ENCODE peak calls at places on chromosomes 11 and 22, in seven cellular contexts. D is heart left ventricle, O is A549, J is right lobe of liver, M is adrenal gland, R is suprapubic skin, G is body of pancreas. K is an unnamed sample. For H3K4me1, the result is how much of the 10 kb centered on the place peaks cover.

GRCh38 chr11:114083256-114084252 is 24.0 kb downstream of the ZBTB16 start:
- DNase-seq in D (no peak), O (no peak), J (no peak), M (no peak), R (no peak), G (peak), K (peak)

GRCh38 chr22:48491451-48491941 is 1336.2 kb downstream of the BRD1 start:
- DNase-seq in D (peak), O (peak), J (no peak), M (no peak), R (peak), G (no peak), K (no peak)

GRCh38 chr11:64340671-64341335 is 799 bp downstream of the CCDC88B start:
- DNase-seq in D (no peak), O (no peak), J (peak), M (peak), R (no peak), G (no peak), K (no peak)

GRCh38 chr11:17978553-17979287 is 34.1 kb downstream of the SERGEF start:
- DNase-seq in D (peak), O (peak), J (peak), M (peak), R (no peak), G (peak), K (peak)

GRCh38 chr22:19879248-19879575 is 24.5 kb upstream of the GNB1L start:
- DNase-seq in D (peak), O (no peak), J (peak), M (no peak), R (peak), G (no peak), K (no peak)

GRCh38 chr11:117239295-117239694 is 6.8 kb downstream of the RNF214 start:
- DNase-seq in D (no peak), O (peak), J (no peak), M (no peak), R (no peak), G (no peak), K (no peak)

GRCh38 chr11:42770444-42771065 is 541.2 kb upstream of the API5 start:
- DNase-seq in D (no peak), O (no peak), J (no peak), M (peak), R (no peak), G (peak), K (no peak)

GRCh38 chr11:69912911-69913451 is 93.8 kb upstream of the FGF3 start:
- DNase-seq in D (no peak), O (no peak), J (peak), M (peak), R (peak), G (no peak), K (no peak)

GRCh38 chr11:36195496-36196346 is 93.5 kb downstream of the COMMD9 start:
- DNase-seq in D (no peak), O (no peak), J (no peak), M (no peak), R (no peak), G (no peak), K (no peak)

GRCh38 chr11:65454311-65454695 is 31.7 kb downstream of the NEAT1 start:
- DNase-seq in D (no peak), O (no peak), J (no peak), M (no peak), R (peak), G (no peak), K (no peak)

GRCh38 chr22:45208993-45209838 is 31.5 kb downstream of the KIAA0930 start:
- DNase-seq in D (no peak), O (no peak), J (peak), M (no peak), R (peak), G (no peak), K (no peak)

GRCh38 chr22:30208631-30209603 is 37.6 kb downstream of the LIF start:
- DNase-seq in D (peak), O (no peak), J (peak), M (peak), R (no peak), G (peak), K (peak)

GRCh38 chr11:64723117-64723906 is at the start of gene NRXN2:
- DNase-seq in D (peak), O (peak), J (peak), M (peak), R (no peak), G (peak), K (peak)

GRCh38 chr11:68956142-68956541 is 24.6 kb downstream of the MRGPRD start:
- DNase-seq in D (peak), O (no peak), J (no peak), M (no peak), R (no peak), G (no peak), K (no peak)

GRCh38 chr11:57647960-57648776 is 1.5 kb downstream of the YPEL4 start:
- DNase-seq in D (no peak), O (no peak), J (peak), M (no peak), R (no peak), G (no peak), K (no peak)

GRCh38 chr22:37887610-37888378 is 18.3 kb upstream of the MICALL1 start:
- DNase-seq in D (no peak), O (no peak), J (no peak), M (peak), R (no peak), G (peak), K (peak)

GRCh38 chr11:67541198-67541597 is 18.0 kb upstream of the CABP2 start:
- DNase-seq in D (no peak), O (no peak), J (no peak), M (no peak), R (no peak), G (no peak), K (no peak)

GRCh38 chr11:23846902-23847422 is 649.9 kb upstream of the LUZP2 start:
- DNase-seq in D (no peak), O (no peak), J (no peak), M (no peak), R (no peak), G (no peak), K (no peak)

GRCh38 chr11:47766363-47767227 is 546 bp downstream of the FNBP4 start:
- DNase-seq in D (peak), O (no peak), J (peak), M (peak), R (peak), G (peak), K (peak)

GRCh38 chr11:7597620-7598019 is 75.7 kb downstream of the CYB5R2 start:
- DNase-seq in D (no peak), O (no peak), J (no peak), M (no peak), R (peak), G (peak), K (no peak)

GRCh38 chr22:46352691-46353386 is 17.3 kb downstream of the TRMU start:
- DNase-seq in D (peak), O (peak), J (no peak), M (peak), R (no peak), G (peak), K (peak)

GRCh38 chr22:22692707-22693530 is 48.5 kb downstream of the GGTLC2 start:
- DNase-seq in D (no peak), O (peak), J (peak), M (peak), R (no peak), G (peak), K (no peak)

GRCh38 chr11:60310407-60310998 is 16.6 kb upstream of the MS4A6E start:
- DNase-seq in D (no peak), O (no peak), J (no peak), M (peak), R (no peak), G (peak), K (peak)

GRCh38 chr11:117888140-117888561 is 11.7 kb upstream of the FXYD6 start:
- DNase-seq in D (no peak), O (no peak), J (no peak), M (peak), R (no peak), G (no peak), K (no peak)

GRCh38 chr11:65121447-65121864 is 478 bp downstream of the FAU start:
- DNase-seq in D (no peak), O (no peak), J (peak), M (peak), R (peak), G (peak), K (no peak)

GRCh38 chr22:37020192-37020479 is 594 bp downstream of the MPST start:
- DNase-seq in D (no peak), O (no peak), J (no peak), M (no peak), R (no peak), G (no peak), K (peak)

GRCh38 chr22:48857202-48857805 is 970.4 kb downstream of the BRD1 start:
- DNase-seq in D (no peak), O (no peak), J (no peak), M (no peak), R (no peak), G (no peak), K (no peak)

GRCh38 chr22:42962295-42963230 is 52.4 kb downstream of the PACSIN2 start:
- DNase-seq in D (no peak), O (no peak), J (no peak), M (no peak), R (peak), G (peak), K (no peak)

GRCh38 chr11:111586305-111586915 is 15.8 kb upstream of the SIK2 start:
- DNase-seq in D (no peak), O (no peak), J (no peak), M (peak), R (no peak), G (peak), K (no peak)

GRCh38 chr11:45771194-45771941 is 33.6 kb upstream of the SLC35C1 start:
- DNase-seq in D (peak), O (peak), J (peak), M (peak), R (no peak), G (peak), K (peak)

GRCh38 chr11:112085822-112086421 is 634 bp downstream of the TIMM8B start:
- DNase-seq in D (no peak), O (peak), J (peak), M (peak), R (no peak), G (peak), K (peak)

GRCh38 chr11:124725719-124726105 is 14.0 kb upstream of the NRGN start:
- DNase-seq in D (no peak), O (no peak), J (no peak), M (no peak), R (no peak), G (no peak), K (no peak)

GRCh38 chr22:48212727-48213126 is 1450.3 kb downstream of the TBC1D22A start:
- DNase-seq in D (no peak), O (no peak), J (no peak), M (no peak), R (no peak), G (no peak), K (no peak)

GRCh38 chr22:50524664-50525103 is 714 bp downstream of the SCO2 start:
- DNase-seq in D (no peak), O (no peak), J (no peak), M (no peak), R (peak), G (no peak), K (no peak)

GRCh38 chr22:50609599-50609998 is 9.0 kb downstream of the MAPK8IP2 start:
- DNase-seq in D (no peak), O (no peak), J (no peak), M (no peak), R (no peak), G (no peak), K (no peak)

GRCh38 chr11:35116245-35116644 is 22.7 kb upstream of the CD44 start:
- DNase-seq in D (no peak), O (no peak), J (no peak), M (no peak), R (no peak), G (no peak), K (no peak)

GRCh38 chr11:8833568-8834275 is 77.3 kb upstream of the AKIP1 start:
- DNase-seq in D (no peak), O (no peak), J (no peak), M (no peak), R (no peak), G (no peak), K (no peak)

GRCh38 chr11:64605656-64606585 is 14.9 kb downstream of the SLC22A12 start:
- DNase-seq in D (peak), O (no peak), J (no peak), M (no peak), R (no peak), G (no peak), K (no peak)

GRCh38 chr11:79021601-79022000 is 419.2 kb downstream of the TENM4 start:
- DNase-seq in D (no peak), O (no peak), J (no peak), M (no peak), R (no peak), G (no peak), K (no peak)

GRCh38 chr11:66042227-66043007 is 6.5 kb downstream of the GAL3ST3 start:
- DNase-seq in D (no peak), O (no peak), J (no peak), M (no peak), R (no peak), G (no peak), K (no peak)

GRCh38 chr11:872799-873198 is 30.1 kb downstream of the TSPAN4 start:
- DNase-seq in D (no peak), O (no peak), J (no peak), M (no peak), R (no peak), G (no peak), K (no peak)
- TF ChIP-seq POLR2A in D (no peak), O (no peak), J (no peak), M (no peak), R (no peak), G (no peak), K (no peak)

GRCh38 chr11:1768141-1768469 is 4.4 kb upstream of the CTSD start:
- DNase-seq in D (peak), O (no peak), J (no peak), M (no peak), R (no peak), G (no peak), K (no peak)
- H3K4me1 ChIP-seq in D (under half), O (under half), J (under half), M (under half), R (under half), G (under half), K (under half)

GRCh38 chr11:131691558-131692041 is 321.2 kb downstream of the NTM start:
- DNase-seq in D (no peak), O (no peak), J (no peak), M (no peak), R (no peak), G (no peak), K (no peak)
- H3K4me3 ChIP-seq in D (no peak), O (no peak), J (no peak), M (no peak), R (no peak), G (no peak), K (no peak)

GRCh38 chr11:74306440-74307175 is 4.8 kb downstream of the P4HA3 start:
- DNase-seq in D (no peak), O (no peak), J (no peak), M (no peak), R (no peak), G (no peak), K (no peak)
- TF ChIP-seq POLR2A in D (no peak), O (no peak), J (no peak), M (no peak), R (no peak), G (no peak), K (no peak)

DNA sequence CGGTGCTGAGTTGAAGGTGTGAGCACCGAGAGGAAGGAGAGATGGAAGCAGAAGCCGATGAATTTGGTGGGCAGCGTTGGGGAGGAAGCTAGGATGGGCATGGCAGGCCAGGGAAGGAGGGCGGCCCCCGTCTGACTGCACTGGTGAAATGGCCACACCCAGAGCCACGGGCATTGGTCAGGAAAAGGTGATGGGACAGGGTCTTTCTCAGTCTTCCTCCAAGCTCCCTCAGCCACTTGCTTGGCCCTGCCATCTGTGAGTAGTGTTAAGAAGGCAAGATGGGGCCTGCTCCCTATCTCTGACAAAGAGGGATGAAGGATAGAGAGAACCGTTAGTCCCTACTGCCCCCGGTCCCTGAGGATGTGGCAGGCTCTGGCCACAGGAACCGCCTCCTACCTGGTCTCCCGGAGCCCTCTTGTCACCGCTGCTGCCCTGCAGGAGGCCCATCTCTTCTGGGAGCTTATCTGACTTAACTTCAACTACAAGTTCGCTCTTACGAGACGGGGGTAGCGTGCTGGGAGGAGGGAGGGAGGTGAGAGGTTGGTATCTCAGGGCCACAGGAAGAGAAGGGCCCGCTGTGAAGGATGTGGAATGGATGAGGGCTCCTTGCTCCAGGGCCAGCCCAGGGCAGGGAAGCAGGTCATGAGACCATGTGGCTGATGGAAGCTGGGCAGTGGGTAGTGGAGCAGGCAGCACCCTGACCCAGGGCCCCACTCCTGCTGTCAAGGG is 6.8 kb downstream of the MCAM start:
- DNase-seq in D (no peak), O (no peak), J (no peak), M (no peak), R (no peak), G (no peak), K (no peak)
- H3K4me1 ChIP-seq in D (under half), O (under half), J (under half), M (under half), R (under half), G (under half), K (under half)

GRCh38 chr22:39148727-39149535 is 3.5 kb downstream of the CBX7 start:
- DNase-seq in D (no peak), O (no peak), J (peak), M (no peak), R (peak), G (peak), K (peak)

GRCh38 chr22:39149915-39150847 is 2.3 kb downstream of the CBX7 start:
- DNase-seq in D (no peak), O (no peak), J (no peak), M (no peak), R (peak), G (no peak), K (no peak)

GRCh38 chr22:39148024-39148726 is 4.3 kb downstream of the CBX7 start:
- DNase-seq in D (no peak), O (no peak), J (no peak), M (no peak), R (peak), G (no peak), K (no peak)

GRCh38 chr22:39146256-39147101 is 6.0 kb downstream of the CBX7 start:
- DNase-seq in D (no peak), O (no peak), J (no peak), M (no peak), R (no peak), G (peak), K (no peak)

GRCh38 chr22:39147335-39148023 is 5.0 kb downstream of the CBX7 start:
- DNase-seq in D (no peak), O (no peak), J (no peak), M (no peak), R (no peak), G (no peak), K (no peak)
- H3K4me3 ChIP-seq in D (no peak), O (no peak), J (no peak), M (no peak), R (no peak), G (no peak), K (no peak)

K was measured in gastrocnemius medialis.